ENCODE peak calls at places on chromosomes 7 and 10, in five cellular contexts. P, N, S, V and I are unnamed samples. For H3K4me1, the result is how much of the 10 kb centered on the place peaks cover.

GRCh38 chr7:128835790-128836641 is 5.8 kb downstream of the FLNC start:
- DNase-seq in P (no peak), N (no peak), S (peak), V (no peak), I (no peak)

GRCh38 chr10:30782543-30783461 is 153.2 kb upstream of the LYZL2 start:
- DNase-seq in P (no peak), N (no peak), S (no peak), V (no peak), I (no peak)

GRCh38 chr7:92639213-92639896 is 49.2 kb upstream of the FAM133B start:
- DNase-seq in P (no peak), N (no peak), S (no peak), V (no peak), I (no peak)

GRCh38 chr7:50166997-50167961 is 74.2 kb upstream of the ZPBP start:
- DNase-seq in P (peak), N (no peak), S (no peak), V (no peak), I (peak)

GRCh38 chr7:157686285-157686894 is 349.6 kb downstream of the DNAJB6 start:
- DNase-seq in P (no peak), N (no peak), S (peak), V (peak), I (no peak)

GRCh38 chr7:136026209-136026608 is 49.0 kb upstream of the MTPN start:
- DNase-seq in P (no peak), N (no peak), S (no peak), V (no peak), I (no peak)

GRCh38 chr10:51389415-51390342 is 309.7 kb downstream of the CSTF2T start:
- DNase-seq in P (peak), N (peak), S (no peak), V (peak), I (peak)

GRCh38 chr10:69456880-69457693 is 5.8 kb downstream of the TSPAN15 start:
- DNase-seq in P (no peak), N (no peak), S (peak), V (no peak), I (no peak)

GRCh38 chr7:50302486-50303081 is 1.9 kb upstream of the IKZF1 start:
- DNase-seq in P (no peak), N (no peak), S (no peak), V (no peak), I (no peak)

GRCh38 chr10:73837072-73837471 is 25.7 kb upstream of the NDST2 start:
- DNase-seq in P (no peak), N (no peak), S (no peak), V (no peak), I (no peak)

GRCh38 chr7:69817096-69817495 is 218.8 kb downstream of the AUTS2 start:
- DNase-seq in P (no peak), N (no peak), S (no peak), V (no peak), I (no peak)

GRCh38 chr7:74235525-74236269 is 18.5 kb downstream of the RFC2 start:
- DNase-seq in P (no peak), N (no peak), S (no peak), V (no peak), I (no peak)

GRCh38 chr7:128398016-128398840 is 11.6 kb downstream of the IMPDH1 start:
- DNase-seq in P (peak), N (no peak), S (peak), V (peak), I (no peak)

GRCh38 chr10:71213761-71214440 is 1.5 kb downstream of the UNC5B start:
- DNase-seq in P (no peak), N (no peak), S (peak), V (peak), I (no peak)

GRCh38 chr10:13848530-13849425 is 262.0 kb downstream of the PRPF18 start:
- DNase-seq in P (no peak), N (no peak), S (no peak), V (no peak), I (no peak)

GRCh38 chr10:22837771-22838170 is 90.1 kb upstream of the ARMC3 start:
- DNase-seq in P (no peak), N (no peak), S (no peak), V (no peak), I (no peak)

GRCh38 chr7:44587843-44588711 is 6.0 kb upstream of the TMED4 start:
- DNase-seq in P (peak), N (no peak), S (no peak), V (peak), I (no peak)

GRCh38 chr7:142776206-142776844 is 5.6 kb downstream of the PRSS2 start:
- DNase-seq in P (no peak), N (no peak), S (no peak), V (no peak), I (no peak)

GRCh38 chr7:148262721-148263229 is 327.8 kb upstream of the C7orf33 start:
- DNase-seq in P (peak), N (no peak), S (peak), V (peak), I (peak)

GRCh38 chr10:118948784-118949183 is 80.7 kb upstream of the NANOS1 start:
- DNase-seq in P (no peak), N (no peak), S (no peak), V (no peak), I (no peak)

GRCh38 chr7:98354052-98354451 is 46.8 kb downstream of the BAIAP2L1 start:
- DNase-seq in P (no peak), N (no peak), S (no peak), V (no peak), I (no peak)

GRCh38 chr7:133576769-133577168 is 323.9 kb downstream of the EXOC4 start:
- DNase-seq in P (no peak), N (no peak), S (no peak), V (no peak), I (no peak)

GRCh38 chr10:110898391-110898790 is 20.6 kb downstream of the BBIP1 start:
- DNase-seq in P (no peak), N (no peak), S (no peak), V (no peak), I (no peak)

GRCh38 chr10:91220954-91221696 is 662 bp downstream of the PCGF5 start:
- DNase-seq in P (peak), N (peak), S (peak), V (peak), I (no peak)

GRCh38 chr10:82922755-82923154 is 1047.8 kb downstream of the NRG3 start:
- DNase-seq in P (no peak), N (no peak), S (no peak), V (no peak), I (no peak)

GRCh38 chr7:11247545-11247944 is 273.9 kb downstream of the PHF14 start:
- DNase-seq in P (no peak), N (no peak), S (no peak), V (no peak), I (no peak)
- H3K4me1 ChIP-seq in P (under half), N (under half), S (under half), V (under half), I (under half)

GRCh38 chr10:123390874-123391273 is 236.7 kb downstream of the BUB3 start:
- DNase-seq in P (no peak), N (no peak), S (no peak), V (no peak), I (no peak)
- H3K4me3 ChIP-seq in P (no peak), N (no peak), S (no peak), V (no peak), I (no peak)

GRCh38 chr7:151405588-151405987 is 4.2 kb downstream of the WDR86 start:
- DNase-seq in P (no peak), N (no peak), S (no peak), V (no peak), I (no peak)

GRCh38 chr7:151408839-151409554 is 841 bp downstream of the WDR86 start:
- DNase-seq in P (peak), N (peak), S (no peak), V (peak), I (peak)

GRCh38 chr7:151408498-151408838 is 1.4 kb downstream of the WDR86 start:
- DNase-seq in P (no peak), N (no peak), S (no peak), V (no peak), I (no peak)

GRCh38 chr7:151406051-151406875 is 3.6 kb downstream of the WDR86 start:
- DNase-seq in P (no peak), N (peak), S (no peak), V (no peak), I (no peak)

GRCh38 chr7:151406886-151407583 is 2.8 kb downstream of the WDR86 start:
- DNase-seq in P (no peak), N (peak), S (no peak), V (no peak), I (no peak)
- H3K4me1 ChIP-seq in P (under half), N (under half), S (under half), V (under half), I (under half)

DNA sequence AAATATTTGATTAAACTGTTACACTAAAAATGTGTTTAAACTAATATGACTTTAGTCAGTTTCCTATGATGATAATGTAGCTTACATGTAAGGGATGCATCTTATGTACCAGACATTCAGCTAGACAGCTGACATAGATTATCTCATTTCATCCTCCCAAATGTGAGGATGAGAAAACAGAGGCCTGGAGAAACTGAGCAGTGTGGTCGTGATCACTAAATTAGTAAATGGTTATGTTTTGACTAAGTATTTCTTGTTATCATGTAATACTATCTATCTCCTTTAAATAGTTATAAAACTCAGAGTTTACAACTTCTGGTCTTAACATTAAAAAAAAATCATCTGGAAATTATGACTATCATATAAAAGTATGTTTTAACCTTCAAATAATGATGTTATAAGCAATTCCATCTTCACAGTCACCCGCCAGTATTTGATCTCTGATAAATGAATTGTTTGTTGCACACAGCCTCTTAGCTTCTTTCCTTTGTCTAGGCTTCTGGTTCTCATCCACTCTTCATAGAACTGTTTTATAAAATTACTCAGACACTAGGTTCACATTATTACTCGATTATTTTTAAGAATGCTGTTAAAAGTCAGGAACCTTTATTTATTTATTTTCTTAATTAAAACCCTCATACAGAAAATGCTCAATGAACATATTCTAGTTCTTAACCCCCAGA is 33.6 kb upstream of the HDAC9 start:
- DNase-seq in P (no peak), N (no peak), S (no peak), V (no peak), I (no peak)
- H3K4me3 ChIP-seq in P (no peak), N (no peak), S (no peak), V (no peak), I (no peak)